ENCODE peak calls at places on chromosomes 4 and X, in seven cellular contexts. G is amniotic stem cell, O is NCI-H774, P is NCI-H1417 treated with DMSO at 0.1 percent for 48 hours, Q is aorta, Y is activated T-cell treated with anti-CD3 and anti-CD28 coated beads for 24 hours, U is Caki2. D is an unnamed sample.

GRCh38 chr4:183142566-183143545 is 43.8 kb downstream of the WWC2 start:
- DNase-seq in G (peak; percentile 59), O (no peak), P (no peak), Q (no peak), Y (no peak), U (peak; percentile 43), D (no peak)

GRCh38 chr4:57147335-57148060 is 37.3 kb upstream of the IGFBP7 start:
- DNase-seq in G (no peak), O (no peak), P (no peak), Q (no peak), Y (no peak), U (no peak), D (no peak)

GRCh38 chr4:163587867-163588266 is 93.4 kb downstream of the TMA16 start:
- DNase-seq in G (no peak), O (no peak), P (no peak), Q (no peak), Y (no peak), U (peak; percentile 1), D (peak; percentile 43)

GRCh38 chr4:74320559-74321118 is 12.4 kb downstream of the EPGN start:
- DNase-seq in G (peak; percentile 13), O (peak; percentile 26), P (peak; percentile 31), Q (no peak), Y (no peak), U (peak; percentile 79), D (no peak)

GRCh38 chr4:55549888-55550287 is 3.2 kb upstream of the CLOCK start:
- DNase-seq in G (peak; percentile 45), O (no peak), P (no peak), Q (no peak), Y (no peak), U (peak; percentile 50), D (no peak)

GRCh38 chr4:94558392-94558920 is 106.7 kb downstream of the PDLIM5 start:
- DNase-seq in G (no peak), O (no peak), P (no peak), Q (no peak), Y (no peak), U (no peak), D (no peak)

GRCh38 chr4:83180469-83180968 is 66.0 kb upstream of the PLAC8 start:
- DNase-seq in G (no peak), O (no peak), P (no peak), Q (no peak), Y (no peak), U (no peak), D (peak; percentile 61)

GRCh38 chr4:77600521-77601451 is 4.8 kb upstream of the CXCL13 start:
- DNase-seq in G (peak; percentile 9), O (peak; percentile 22), P (no peak), Q (no peak), Y (no peak), U (peak; percentile 22), D (peak; percentile 34)

GRCh38 chr4:2837110-2837903 is 6.3 kb upstream of the ADD1 start:
- DNase-seq in G (no peak), O (no peak), P (no peak), Q (peak; percentile 72), Y (no peak), U (no peak), D (no peak)

GRCh38 chr4:1345905-1346780 is 865 bp upstream of the UVSSA start:
- DNase-seq in G (no peak), O (no peak), P (no peak), Q (no peak), Y (peak; percentile 35), U (peak; percentile 60), D (peak; percentile 56)

GRCh38 chrX:84187501-84188319 is at the start of gene RPS6KA6:
- DNase-seq in G (no peak), O (peak; percentile 52), P (no peak), Q (peak; percentile 80), Y (no peak), U (peak; percentile 31), D (peak; percentile 8)

D was measured in B cell.